ENCODE peak calls at places on chromosomes 16 and 17, in four cellular contexts. One of them, this sample, is unnamed.

GRCh38 chr17:10127819-10128375 is 70.5 kb downstream of the GAS7 start:
- DNase-seq in HepG2: no peak
- DNase-seq in tibial nerve: peak
- DNase-seq in A549: no peak
- DNase-seq in this sample: peak

GRCh38 chr17:42928714-42929496 is 28.3 kb downstream of the G6PC1 start:
- DNase-seq in A549: peak
- DNase-seq in HepG2: peak
- DNase-seq in tibial nerve: no peak
- DNase-seq in this sample: peak

GRCh38 chr16:85557976-85558589 is 55.0 kb upstream of the GSE1 start:
- DNase-seq in tibial nerve: no peak
- DNase-seq in HepG2: no peak
- DNase-seq in A549: no peak
- DNase-seq in this sample: no peak

GRCh38 chr17:30346211-30346831 is 12.5 kb upstream of the TMIGD1 start:
- DNase-seq in tibial nerve: no peak
- DNase-seq in A549: no peak
- DNase-seq in HepG2: peak
- DNase-seq in this sample: no peak

GRCh38 chr16:4537376-4538066 is 1.1 kb downstream of the CDIP1 start:
- DNase-seq in tibial nerve: no peak
- DNase-seq in A549: no peak
- DNase-seq in HepG2: no peak
- DNase-seq in this sample: peak

GRCh38 chr16:29007865-29008593 is 23.2 kb downstream of the LAT start:
- DNase-seq in tibial nerve: no peak
- DNase-seq in A549: no peak
- DNase-seq in HepG2: no peak
- DNase-seq in this sample: no peak

GRCh38 chr17:28968269-28968913 is 17.1 kb upstream of the PHF12 start:
- DNase-seq in A549: no peak
- DNase-seq in tibial nerve: no peak
- DNase-seq in HepG2: no peak
- DNase-seq in this sample: no peak

GRCh38 chr17:37512442-37513070 is 22.9 kb downstream of the DUSP14 start:
- DNase-seq in tibial nerve: no peak
- DNase-seq in HepG2: no peak
- DNase-seq in A549: no peak
- DNase-seq in this sample: no peak

GRCh38 chr17:79047291-79047920 is 23.4 kb downstream of the C1QTNF1 start:
- DNase-seq in A549: no peak
- DNase-seq in tibial nerve: no peak
- DNase-seq in HepG2: no peak
- DNase-seq in this sample: peak

GRCh38 chr16:10562361-10562899 is 18.0 kb downstream of the EMP2 start:
- DNase-seq in A549: no peak
- DNase-seq in tibial nerve: no peak
- DNase-seq in HepG2: no peak
- DNase-seq in this sample: no peak

GRCh38 chr16:87445486-87445885 is 47.3 kb downstream of the ZCCHC14 start:
- DNase-seq in A549: no peak
- DNase-seq in HepG2: no peak
- DNase-seq in tibial nerve: no peak
- DNase-seq in this sample: no peak

GRCh38 chr16:2719328-2720062 is 529 bp downstream of the PRSS27 start:
- DNase-seq in A549: no peak
- DNase-seq in tibial nerve: no peak
- DNase-seq in HepG2: peak
- DNase-seq in this sample: no peak

GRCh38 chr17:57871155-57871554 is 21.3 kb upstream of the MRPS23 start:
- DNase-seq in HepG2: no peak
- DNase-seq in tibial nerve: no peak
- DNase-seq in A549: no peak
- DNase-seq in this sample: no peak

GRCh38 chr16:50497592-50497991 is 50.6 kb upstream of the NKD1 start:
- DNase-seq in A549: no peak
- DNase-seq in tibial nerve: no peak
- DNase-seq in HepG2: peak
- DNase-seq in this sample: no peak

GRCh38 chr17:19000531-19001011 is 4.0 kb downstream of the FAM83G start:
- DNase-seq in A549: no peak
- DNase-seq in tibial nerve: no peak
- DNase-seq in HepG2: no peak
- DNase-seq in this sample: no peak

GRCh38 chr16:1293921-1294656 is 15.3 kb upstream of the UBE2I start:
- DNase-seq in HepG2: no peak
- DNase-seq in tibial nerve: no peak
- DNase-seq in A549: no peak
- DNase-seq in this sample: no peak

GRCh38 chr16:88934066-88934667 is 42.8 kb downstream of the CBFA2T3 start:
- DNase-seq in A549: no peak
- DNase-seq in tibial nerve: no peak
- DNase-seq in HepG2: no peak
- DNase-seq in this sample: no peak

GRCh38 chr17:80106751-80107150 is 5.4 kb downstream of the GAA start:
- DNase-seq in tibial nerve: no peak
- DNase-seq in HepG2: no peak
- DNase-seq in A549: no peak
- DNase-seq in this sample: no peak

GRCh38 chr17:27384721-27385120 is 71.5 kb upstream of the KSR1 start:
- DNase-seq in A549: no peak
- DNase-seq in tibial nerve: no peak
- DNase-seq in HepG2: no peak
- DNase-seq in this sample: no peak

GRCh38 chr17:1919206-1919605 is 89.4 kb downstream of the RPA1 start:
- DNase-seq in tibial nerve: no peak
- DNase-seq in A549: no peak
- DNase-seq in HepG2: no peak
- DNase-seq in this sample: no peak

GRCh38 chr16:23058576-23058975 is 90.7 kb downstream of the USP31 start:
- DNase-seq in A549: no peak
- DNase-seq in HepG2: no peak
- DNase-seq in tibial nerve: no peak
- DNase-seq in this sample: no peak

GRCh38 chr17:82089723-82090548 is 8.1 kb downstream of the FASN start:
- DNase-seq in HepG2: no peak
- DNase-seq in A549: no peak
- DNase-seq in tibial nerve: no peak
- DNase-seq in this sample: no peak

GRCh38 chr17:82086941-82087906 is 10.8 kb downstream of the FASN start:
- DNase-seq in tibial nerve: no peak
- DNase-seq in HepG2: no peak
- DNase-seq in A549: no peak
- DNase-seq in this sample: no peak

GRCh38 chr17:82088838-82089722 is 9.0 kb downstream of the FASN start:
- DNase-seq in A549: no peak
- DNase-seq in HepG2: no peak
- DNase-seq in tibial nerve: no peak
- DNase-seq in this sample: no peak

GRCh38 chr17:82085931-82086764 is 11.9 kb downstream of the FASN start:
- DNase-seq in A549: no peak
- DNase-seq in HepG2: no peak
- DNase-seq in tibial nerve: no peak
- DNase-seq in this sample: no peak

GRCh38 chr17:82087961-82088837 is 9.8 kb downstream of the FASN start:
- DNase-seq in HepG2: no peak
- DNase-seq in A549: no peak
- DNase-seq in tibial nerve: no peak
- DNase-seq in this sample: no peak
- TF ChIP-seq POLR2A in HepG2: no peak
- TF ChIP-seq POLR2A in A549: no peak
- TF ChIP-seq POLR2A in tibial nerve: no peak
- TF ChIP-seq POLR2A in this sample: no peak

DNA sequence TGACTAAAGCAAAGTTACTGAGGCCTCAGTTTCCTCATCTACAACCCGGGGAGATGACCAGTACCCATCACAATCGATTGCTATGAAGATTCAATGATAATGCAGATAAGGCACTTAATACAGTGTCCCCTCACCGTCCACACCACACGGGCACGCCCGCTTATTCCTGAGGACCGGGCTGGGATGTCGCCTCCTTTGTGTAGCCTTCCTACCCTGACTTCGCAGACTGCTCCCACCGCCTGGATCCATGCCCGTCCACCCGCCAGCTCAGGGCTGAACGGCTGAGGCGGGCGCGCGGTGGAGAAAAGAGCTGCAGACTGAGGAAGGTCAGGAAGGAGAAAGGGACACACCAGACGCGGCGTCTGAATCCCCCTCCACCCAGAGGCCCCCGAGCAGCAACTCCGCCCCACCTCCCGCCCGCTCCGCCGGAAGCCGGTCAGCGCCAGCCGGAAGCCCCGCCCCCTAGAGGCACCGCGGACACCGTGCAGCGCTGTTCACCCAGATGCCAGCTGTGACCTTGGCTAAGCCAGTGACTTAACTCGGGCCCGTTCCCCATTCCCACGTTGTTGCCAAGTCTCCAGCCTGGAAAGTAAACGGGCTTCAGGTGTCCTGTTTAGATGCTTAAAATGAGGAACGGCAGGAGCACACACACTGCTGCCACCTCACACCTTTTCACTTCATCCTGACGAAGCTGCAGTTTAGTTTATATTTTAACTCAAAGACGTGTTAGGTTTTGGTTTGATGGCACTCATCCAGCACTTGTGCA is at the start of gene KRABD2:
- DNase-seq in tibial nerve: peak
- DNase-seq in HepG2: peak
- DNase-seq in A549: peak
- DNase-seq in this sample: peak
- TF ChIP-seq EP300 in tibial nerve: peak
- TF ChIP-seq EP300 in HepG2: no peak
- TF ChIP-seq EP300 in A549: no peak
- TF ChIP-seq EP300 in this sample: no peak

DNA sequence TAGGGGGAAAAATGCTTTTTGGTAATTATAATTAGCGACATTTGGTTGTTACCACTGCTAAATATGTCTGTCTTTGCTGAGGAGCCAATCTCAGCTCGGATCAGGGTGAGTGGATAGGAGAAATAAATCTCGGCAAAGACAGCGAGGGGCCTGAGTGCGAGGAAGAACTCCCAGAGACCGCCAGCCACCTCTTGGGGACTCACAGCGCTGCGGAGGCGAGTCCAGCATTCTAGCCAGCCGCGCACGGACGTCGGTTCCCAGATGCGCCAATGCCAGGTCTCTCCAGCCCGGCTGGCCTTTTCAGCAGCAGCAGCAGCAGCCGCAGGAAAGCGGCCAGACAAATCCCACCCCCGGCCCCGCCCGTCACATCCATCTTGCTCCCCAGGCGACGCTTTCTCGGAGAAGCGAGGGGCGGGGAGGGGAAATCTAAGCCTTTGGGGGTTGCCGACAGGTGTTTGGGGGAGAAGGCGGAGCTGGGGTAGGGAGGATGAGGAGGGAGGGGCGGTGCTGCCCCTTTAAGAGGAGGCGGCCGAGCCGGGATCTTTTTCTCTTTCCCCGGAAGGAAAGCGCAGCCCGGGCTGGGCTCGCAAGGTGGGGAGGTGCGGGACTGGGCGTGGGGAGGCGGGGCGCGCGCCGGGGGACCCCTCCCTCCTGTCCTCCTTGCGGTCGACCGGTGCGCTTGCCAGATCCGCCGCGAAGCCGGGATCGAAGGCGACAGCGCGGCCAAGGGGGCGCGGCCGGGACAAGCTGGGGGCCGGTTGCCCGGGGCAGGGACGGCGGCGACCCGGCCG is at the start of gene ITGA3:
- DNase-seq in tibial nerve: no peak
- DNase-seq in A549: peak
- DNase-seq in HepG2: no peak
- DNase-seq in this sample: peak
- TF ChIP-seq POLR2A in tibial nerve: no peak
- TF ChIP-seq POLR2A in A549: peak
- TF ChIP-seq POLR2A in HepG2: no peak
- TF ChIP-seq POLR2A in this sample: no peak

DNA sequence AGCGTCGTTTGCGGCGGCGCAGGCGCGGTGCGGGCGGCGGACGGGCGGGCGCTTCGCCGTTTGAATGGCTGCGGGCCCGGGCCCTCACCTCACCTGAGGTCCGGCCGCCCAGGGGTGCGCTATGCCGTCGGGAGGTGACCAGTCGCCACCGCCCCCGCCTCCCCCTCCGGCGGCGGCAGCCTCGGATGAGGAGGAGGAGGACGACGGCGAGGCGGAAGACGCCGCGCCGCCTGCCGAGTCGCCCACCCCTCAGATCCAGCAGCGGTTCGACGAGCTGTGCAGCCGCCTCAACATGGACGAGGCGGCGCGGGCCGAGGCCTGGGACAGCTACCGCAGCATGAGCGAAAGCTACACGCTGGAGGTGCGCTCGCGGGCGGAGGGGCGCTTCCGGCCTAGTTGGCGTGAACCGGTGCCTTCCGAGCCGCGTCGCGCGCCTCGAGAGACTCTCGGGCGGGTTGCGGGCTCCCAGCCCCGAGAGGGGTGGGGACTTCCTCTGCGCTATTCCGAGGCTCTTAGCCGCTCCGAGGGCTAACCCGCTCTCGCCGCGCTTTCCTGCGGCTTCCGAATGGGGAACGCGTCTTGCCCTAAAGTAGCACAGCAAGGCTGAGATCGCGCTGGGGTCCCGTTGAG is at the start of gene RBL2:
- DNase-seq in A549: peak
- DNase-seq in tibial nerve: peak
- DNase-seq in HepG2: peak
- DNase-seq in this sample: peak
- TF ChIP-seq EP300 in A549: no peak
- TF ChIP-seq EP300 in tibial nerve: no peak
- TF ChIP-seq EP300 in HepG2: no peak
- TF ChIP-seq EP300 in this sample: no peak

GRCh38 chr17:5485270-5486205 is at the start of gene DERL2:
- DNase-seq in A549: peak
- DNase-seq in HepG2: peak
- DNase-seq in tibial nerve: no peak
- DNase-seq in this sample: no peak
- TF ChIP-seq POLR2A in A549: peak
- TF ChIP-seq POLR2A in HepG2: peak
- TF ChIP-seq POLR2A in tibial nerve: peak
- TF ChIP-seq POLR2A in this sample: peak